ENCODE peak calls at places on chromosomes 16 and 17, in six cellular contexts. Y is GM12878, F is A549, A is IMR-90, X is HepG2, I is K562. N is an unnamed sample.

GRCh38 chr17:45940826-45941225 is 46.5 kb downstream of the MAPT start:
- DNase-seq in A (no peak), I (no peak), X (no peak), F (no peak), Y (no peak), N (no peak)

GRCh38 chr17:59378621-59379194 is 47.3 kb downstream of the YPEL2 start:
- DNase-seq in I (no peak), Y (no peak), F (no peak), X (no peak), A (peak), N (no peak)

GRCh38 chr17:4937553-4937952 is 2.3 kb downstream of the SLC25A11 start:
- DNase-seq in Y (no peak), A (no peak), I (no peak), F (no peak), X (no peak), N (no peak)

GRCh38 chr17:8315740-8316217 is 5.7 kb downstream of the ARHGEF15 start:
- DNase-seq in X (no peak), Y (no peak), A (no peak), I (no peak), F (no peak), N (no peak)

GRCh38 chr16:68040506-68041288 is 17.6 kb downstream of the DUS2 start:
- DNase-seq in Y (peak), A (peak), X (peak), F (peak), I (peak), N (peak)

GRCh38 chr17:20999044-20999573 is 43.7 kb downstream of the USP22 start:
- DNase-seq in X (no peak), I (peak), F (no peak), Y (no peak), A (no peak), N (no peak)

GRCh38 chr17:73343168-73343634 is 31.4 kb upstream of the CDC42EP4 start:
- DNase-seq in Y (no peak), F (no peak), A (peak), I (peak), X (no peak), N (no peak)

GRCh38 chr16:26005336-26005735 is 313.6 kb downstream of the HS3ST4 start:
- DNase-seq in X (no peak), F (no peak), I (no peak), Y (no peak), A (no peak), N (no peak)

GRCh38 chr17:61299517-61300513 is 99.8 kb upstream of the TBX2 start:
- DNase-seq in F (no peak), I (no peak), A (no peak), Y (no peak), X (no peak), N (no peak)

GRCh38 chr16:80433617-80434016 is 107.2 kb upstream of the DYNLRB2 start:
- DNase-seq in Y (no peak), A (no peak), F (no peak), X (no peak), I (no peak), N (no peak)

GRCh38 chr17:75654176-75654575 is 12.8 kb downstream of the RECQL5 start:
- DNase-seq in Y (no peak), I (no peak), X (no peak), F (no peak), A (no peak), N (no peak)

GRCh38 chr16:12573730-12574383 is 229.8 kb downstream of the CPPED1 start:
- DNase-seq in A (no peak), X (peak), Y (no peak), F (peak), I (peak), N (peak)

GRCh38 chr16:81137012-81137335 is 40.8 kb upstream of the GCSH start:
- DNase-seq in A (peak), I (no peak), F (no peak), Y (no peak), X (no peak), N (no peak)

GRCh38 chr16:80197790-80198201 is 343.0 kb upstream of the DYNLRB2 start:
- DNase-seq in A (peak), I (no peak), Y (no peak), F (peak), X (peak), N (no peak)

GRCh38 chr16:78906135-78906534 is 694.4 kb downstream of the MAF start:
- DNase-seq in I (no peak), F (no peak), X (no peak), Y (no peak), A (no peak), N (no peak)

GRCh38 chr17:55735784-55736405 is 13.2 kb upstream of the TMEM100 start:
- DNase-seq in F (peak), A (peak), X (peak), Y (no peak), I (peak), N (peak)

GRCh38 chr16:3223913-3224515 is 10.9 kb downstream of the ZNF200 start:
- DNase-seq in X (no peak), Y (no peak), I (no peak), F (no peak), A (no peak), N (no peak)

GRCh38 chr17:57732062-57732461 is 13.0 kb downstream of the CCDC182 start:
- DNase-seq in X (peak), I (no peak), Y (no peak), A (no peak), F (no peak), N (no peak)

GRCh38 chr17:76452102-76452645 is 778 bp downstream of the UBE2O start:
- DNase-seq in X (no peak), A (no peak), I (peak), F (no peak), Y (no peak), N (no peak)

GRCh38 chr16:85767569-85767968 is 16.7 kb upstream of the C16orf74 start:
- DNase-seq in Y (no peak), F (peak), A (peak), X (no peak), I (peak), N (no peak)

GRCh38 chr17:73693016-73693545 is 48.8 kb upstream of the SDK2 start:
- DNase-seq in Y (no peak), A (no peak), F (no peak), I (no peak), X (no peak), N (no peak)

GRCh38 chr16:17312100-17312732 is 158.5 kb downstream of the XYLT1 start:
- DNase-seq in X (no peak), A (no peak), F (no peak), I (no peak), Y (no peak), N (no peak)

GRCh38 chr17:14019186-14019956 is 49.9 kb upstream of the COX10 start:
- DNase-seq in X (no peak), I (peak), A (peak), F (no peak), Y (no peak), N (no peak)

GRCh38 chr16:73016488-73016830 is 31.5 kb downstream of the ZFHX3 start:
- DNase-seq in F (peak), I (no peak), Y (no peak), A (no peak), X (no peak), N (no peak)

GRCh38 chr16:58495861-58496331 is 4.0 kb upstream of the NDRG4 start:
- DNase-seq in F (no peak), X (no peak), I (no peak), A (no peak), Y (no peak), N (no peak)

GRCh38 chr17:29722411-29723198 is 99.9 kb upstream of the CORO6 start:
- DNase-seq in X (no peak), I (peak), A (peak), Y (peak), F (no peak), N (peak)

GRCh38 chr16:17475104-17475503 is 4.3 kb upstream of the XYLT1 start:
- DNase-seq in I (no peak), F (no peak), Y (no peak), A (no peak), X (no peak), N (no peak)

GRCh38 chr16:82643936-82644630 is 17.3 kb downstream of the CDH13 start:
- DNase-seq in X (no peak), Y (no peak), A (no peak), I (no peak), F (no peak), N (no peak)

GRCh38 chr17:21213491-21214014 is 408 bp downstream of the TMEM11 start:
- DNase-seq in I (peak), A (no peak), F (peak), Y (no peak), X (no peak), N (peak)

GRCh38 chr17:10879110-10879509 is 41.2 kb upstream of the PIRT start:
- DNase-seq in X (no peak), A (no peak), Y (no peak), F (no peak), I (peak), N (peak)

GRCh38 chr17:1060991-1061390 is 64.1 kb downstream of the TIMM22 start:
- DNase-seq in X (no peak), I (peak), F (peak), Y (no peak), A (peak), N (no peak)

GRCh38 chr17:38590988-38591758 is 14.6 kb downstream of the SRCIN1 start:
- DNase-seq in Y (no peak), F (no peak), I (no peak), A (no peak), X (peak), N (no peak)

GRCh38 chr17:81256616-81257015 is 17.5 kb downstream of the NDUFAF8 start:
- DNase-seq in F (peak), Y (no peak), A (peak), X (no peak), I (no peak), N (no peak)

GRCh38 chr16:75085556-75085955 is 31.0 kb downstream of the LDHD start:
- DNase-seq in Y (no peak), F (no peak), A (no peak), X (no peak), I (no peak), N (no peak)

GRCh38 chr16:17564856-17565255 is 94.1 kb upstream of the XYLT1 start:
- DNase-seq in A (no peak), F (no peak), I (no peak), Y (no peak), X (no peak), N (no peak)

GRCh38 chr17:81630274-81630673 is 6.6 kb downstream of the NPLOC4 start:
- DNase-seq in I (no peak), A (no peak), F (no peak), Y (no peak), X (no peak), N (no peak)

GRCh38 chr17:20775331-20775730 is 195.8 kb downstream of the CDRT15L2 start:
- DNase-seq in A (no peak), F (no peak), X (no peak), I (no peak), Y (no peak), N (no peak)

GRCh38 chr17:20267459-20267842 is 199.9 kb downstream of the LGALS9B start:
- DNase-seq in X (no peak), F (no peak), A (no peak), I (peak), Y (peak), N (no peak)

GRCh38 chr16:11208916-11209665 is 46.9 kb downstream of the SOCS1 start:
- DNase-seq in I (no peak), A (no peak), Y (peak), F (no peak), X (no peak), N (no peak)

GRCh38 chr17:36827056-36827455 is 110.2 kb upstream of the LHX1 start:
- DNase-seq in F (no peak), Y (no peak), A (no peak), I (no peak), X (no peak), N (no peak)

GRCh38 chr16:27597361-27597760 is 47.4 kb downstream of the KATNIP start:
- DNase-seq in Y (no peak), A (no peak), X (no peak), F (no peak), I (no peak), N (no peak)
- TF ChIP-seq BHLHE40 in Y (no peak), A (no peak), X (no peak), F (no peak), I (no peak), N (no peak)

GRCh38 chr17:9383828-9384227 is 191.8 kb downstream of the STX8 start:
- DNase-seq in Y (no peak), A (no peak), F (no peak), I (no peak), X (no peak), N (no peak)

GRCh38 chr17:9381068-9381467 is 194.6 kb downstream of the STX8 start:
- DNase-seq in X (no peak), F (no peak), I (no peak), Y (no peak), A (peak), N (no peak)

GRCh38 chr17:9389116-9389515 is 186.5 kb downstream of the STX8 start:
- DNase-seq in I (no peak), X (peak), F (peak), A (peak), Y (peak), N (no peak)

DNA sequence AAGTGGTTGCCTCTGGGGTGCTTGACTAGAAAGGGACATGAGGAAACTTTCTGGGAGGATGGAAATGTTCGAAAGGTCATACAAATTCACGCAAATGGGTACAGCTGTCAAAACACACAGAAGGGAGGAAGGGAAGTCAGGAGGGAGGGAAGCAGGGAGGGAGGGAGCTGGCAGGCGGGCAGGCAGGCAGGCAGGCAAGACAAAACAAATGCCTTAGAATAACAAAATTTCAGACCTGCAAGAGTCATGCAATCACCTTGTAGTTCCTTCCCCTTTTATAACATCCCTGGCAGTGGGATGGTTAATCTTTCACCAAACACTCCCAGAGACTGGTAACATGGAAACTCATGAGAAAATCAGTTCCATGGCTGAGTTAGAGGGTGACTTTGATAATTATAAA is 189.2 kb downstream of the STX8 start:
- DNase-seq in F (no peak), I (no peak), A (no peak), Y (no peak), X (no peak), N (no peak)
- TF ChIP-seq BHLHE40 in F (no peak), I (no peak), A (no peak), Y (no peak), X (no peak), N (no peak)

GRCh38 chr17:28279411-28279810 is 39.6 kb upstream of the TMEM97 start:
- DNase-seq in X (no peak), I (no peak), F (no peak), Y (no peak), A (peak), N (no peak)
- TF ChIP-seq BHLHE40 in X (no peak), I (no peak), F (no peak), Y (no peak), A (no peak), N (no peak)

GRCh38 chr16:56275076-56275475 is 83.8 kb downstream of the GNAO1 start:
- DNase-seq in X (no peak), F (no peak), A (peak), Y (no peak), I (peak), N (no peak)
- TF ChIP-seq BHLHE40 in X (no peak), F (no peak), A (no peak), Y (no peak), I (no peak), N (no peak)

DNA sequence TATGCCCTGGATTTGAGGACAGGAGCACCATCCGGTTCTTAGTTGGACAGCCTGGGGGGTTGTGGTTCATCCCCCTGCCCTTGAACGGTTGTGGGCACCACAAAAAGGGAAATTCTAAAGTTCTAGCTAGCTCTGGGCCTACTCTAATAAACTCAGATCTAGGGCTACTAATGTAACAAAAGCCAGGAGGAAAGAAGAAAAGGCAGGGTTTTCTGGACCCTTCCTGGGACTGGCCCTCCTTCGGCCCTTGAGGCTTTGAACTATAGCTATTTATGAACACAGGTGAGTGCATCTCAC is 15.1 kb downstream of the ETV4 start:
- DNase-seq in X (no peak), Y (no peak), A (no peak), F (no peak), I (no peak), N (no peak)
- TF ChIP-seq BHLHE40 in X (no peak), Y (no peak), A (no peak), F (no peak), I (no peak), N (no peak)

N was measured in HEK293T.